ENCODE peak calls at places on chromosomes 4 and X, in eight cellular contexts. V is stomach, A is tibial nerve, F is ascending aorta, K is suprapubic skin, O is H9, M is upper lobe of right lung, I is mesendoderm. T is an unnamed sample.

GRCh38 chrX:71147496-71148277 is 3.0 kb downstream of the NLGN3 start:
- DNase-seq in V (no peak), A (no peak), F (no peak), K (no peak), O (no peak), M (no peak), I (peak; percentile 20), T (no peak)

GRCh38 chr4:48792348-48793006 is 12.4 kb upstream of the FRYL start:
- DNase-seq in V (no peak), A (no peak), F (no peak), K (no peak), O (no peak), M (no peak), I (no peak), T (no peak)

GRCh38 chr4:133270021-133270570 is 121.0 kb downstream of the PCDH10 start:
- DNase-seq in V (no peak), A (no peak), F (no peak), K (no peak), O (no peak), M (no peak), I (peak; percentile 58), T (no peak)

GRCh38 chr4:122661176-122661575 is 40.3 kb upstream of the IL21 start:
- DNase-seq in V (no peak), A (no peak), F (no peak), K (no peak), O (no peak), M (no peak), I (no peak), T (no peak)

GRCh38 chr4:151930372-151930771 is 169.6 kb upstream of the GATB start:
- DNase-seq in V (no peak), A (no peak), F (no peak), K (no peak), O (no peak), M (no peak), I (no peak), T (no peak)

GRCh38 chrX:129637217-129638109 is 17.3 kb downstream of the APLN start:
- DNase-seq in V (peak; percentile 75), A (peak; percentile 80), F (peak; percentile 24), K (peak; percentile 80), O (peak; percentile 69), M (peak; percentile 76), I (peak; percentile 75), T (peak; percentile 61)

GRCh38 chr4:24928708-24929107 is 15.9 kb upstream of the CCDC149 start:
- DNase-seq in V (no peak), A (no peak), F (no peak), K (no peak), O (no peak), M (no peak), I (no peak), T (no peak)

GRCh38 chr4:81166431-81166830 is 48.6 kb downstream of the PRKG2 start:
- DNase-seq in V (no peak), A (no peak), F (no peak), K (no peak), O (no peak), M (no peak), I (no peak), T (no peak)

GRCh38 chrX:150323020-150323419 is 40.1 kb upstream of the MAMLD1 start:
- DNase-seq in V (no peak), A (no peak), F (no peak), K (no peak), O (no peak), M (no peak), I (no peak), T (no peak)

GRCh38 chr4:93897559-93897958 is 69.0 kb downstream of the ATOH1 start:
- DNase-seq in V (no peak), A (no peak), F (no peak), K (no peak), O (no peak), M (no peak), I (peak; percentile 8), T (no peak)

GRCh38 chr4:7971159-7971631 is 31.5 kb upstream of the AFAP1 start:
- DNase-seq in V (no peak), A (no peak), F (no peak), K (no peak), O (no peak), M (no peak), I (no peak), T (no peak)

GRCh38 chrX:45801554-45801953 is 600.9 kb upstream of the DIPK2B start:
- DNase-seq in V (no peak), A (no peak), F (no peak), K (no peak), O (no peak), M (no peak), I (no peak), T (peak; percentile 20)

GRCh38 chr4:122758033-122758432 is 25.5 kb downstream of the BBS12 start:
- DNase-seq in V (no peak), A (no peak), F (no peak), K (no peak), O (no peak), M (no peak), I (peak; percentile 50), T (peak; percentile 18)

GRCh38 chr4:76949293-76950051 is at the start of gene SEPTIN11:
- DNase-seq in V (peak; percentile 91), A (peak; percentile 90), F (peak; percentile 73), K (peak; percentile 96), O (peak; percentile 89), M (peak; percentile 96), I (peak; percentile 98), T (peak; percentile 93)

GRCh38 chrX:106875151-106875550 is 28.0 kb downstream of the RIPPLY1 start:
- DNase-seq in V (no peak), A (no peak), F (no peak), K (no peak), O (no peak), M (no peak), I (peak; percentile 4), T (no peak)

GRCh38 chr4:95867919-95868318 is 28.0 kb downstream of the PDHA2 start:
- DNase-seq in V (no peak), A (no peak), F (no peak), K (no peak), O (no peak), M (no peak), I (peak; percentile 54), T (no peak)

DNA sequence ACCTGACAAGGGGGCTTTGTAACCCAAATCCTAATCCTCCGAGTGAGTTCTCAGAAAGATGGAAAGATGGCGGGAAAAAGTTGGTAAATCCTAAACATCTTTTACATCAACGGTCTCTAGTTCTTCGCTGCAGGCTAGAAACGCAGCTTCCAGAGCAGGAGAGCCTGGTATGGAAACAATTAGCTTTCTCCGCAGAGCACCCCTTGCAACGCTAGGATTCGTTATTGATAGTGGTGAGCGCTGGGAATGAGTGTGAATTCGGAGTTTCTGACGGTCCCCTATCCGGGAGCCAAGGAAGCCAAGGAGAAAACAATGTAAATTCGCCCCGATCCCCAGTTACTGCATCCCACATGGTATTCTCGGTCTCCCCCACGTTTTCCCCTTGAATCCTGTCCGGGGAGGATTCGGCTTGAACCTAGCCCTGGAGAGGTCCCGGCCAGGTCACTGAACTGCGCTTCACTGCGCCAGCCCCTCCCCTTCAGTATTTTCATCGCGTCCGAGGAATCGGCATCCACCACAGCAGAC is 4.7 kb upstream of the NEUROG2 start:
- DNase-seq in V (no peak), A (no peak), F (no peak), K (no peak), O (no peak), M (no peak), I (peak; percentile 23), T (no peak)
- H3K4me1 ChIP-seq in V (peaks cover 39% of the 10 kb centered on the region), A (peaks cover 26% of the 10 kb centered on the region), F (peaks cover 10% of the 10 kb centered on the region), K (peaks cover 51% of the 10 kb centered on the region), O (no peaks in the 10 kb centered on the region), M (peaks cover 30% of the 10 kb centered on the region), I (peaks cover 5% of the 10 kb centered on the region), T (peaks cover 33% of the 10 kb centered on the region)

GRCh38 chr4:174521800-174522182 is 497 bp downstream of the HPGD start:
- DNase-seq in V (peak; percentile 54), A (no peak), F (no peak), K (no peak), O (peak; percentile 35), M (peak; percentile 68), I (peak; percentile 38), T (no peak)
- H3K27ac ChIP-seq in V (peak overlapping the region; percentile 77), A (peak overlapping the region; percentile 49), F (no peak overlapping the region), K (peak overlapping the region; percentile 84), O (no peak overlapping the region), M (peak overlapping the region; percentile 83), I (no peak overlapping the region), T (no peak overlapping the region)

DNA sequence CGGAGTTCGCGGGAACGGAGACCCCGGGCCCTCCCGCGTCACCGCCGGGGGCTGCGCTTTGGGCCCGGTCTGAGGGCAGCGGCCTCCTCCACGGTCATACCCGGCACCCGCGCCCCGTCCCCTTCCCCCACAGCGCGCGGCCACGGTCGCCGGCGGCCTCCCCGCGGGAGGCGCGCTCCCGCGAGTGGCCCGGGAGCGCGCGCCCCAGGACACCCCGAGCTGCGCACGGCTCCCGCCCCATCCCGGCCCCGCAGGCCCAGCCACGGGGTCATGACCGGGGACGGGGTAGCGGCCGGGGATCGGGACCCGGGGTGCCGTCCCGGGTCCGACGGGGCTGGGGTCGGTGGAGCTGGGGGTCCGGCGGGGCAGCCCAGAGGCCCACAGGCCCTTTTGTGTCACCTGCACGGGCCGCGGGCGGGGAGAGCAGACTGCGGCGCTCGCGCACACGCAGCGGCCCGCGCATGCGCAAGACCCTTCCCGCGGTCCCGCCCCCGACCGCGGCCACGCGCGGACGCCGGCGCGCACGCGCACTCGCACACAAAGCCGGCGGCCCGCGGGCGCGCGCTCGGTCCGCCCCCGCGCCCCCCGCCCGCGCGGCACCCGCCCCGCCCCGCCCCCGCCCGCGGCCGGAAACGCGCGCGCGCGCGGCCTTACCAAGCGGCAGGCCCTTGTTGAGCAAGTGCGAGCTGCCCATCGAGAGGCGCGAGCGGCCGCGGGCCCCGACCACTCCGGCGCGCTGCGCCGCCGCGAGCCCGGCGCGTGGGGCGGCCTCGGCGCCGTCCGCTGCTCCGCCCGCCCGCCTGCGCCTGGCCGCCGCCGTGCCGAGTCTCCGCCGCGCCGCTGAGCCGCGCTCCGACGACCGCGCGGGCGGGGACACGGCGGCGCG is at the start of gene CTBP1:
- DNase-seq in V (peak; percentile 79), A (peak; percentile 62), F (no peak), K (peak; percentile 81), O (peak; percentile 69), M (peak; percentile 91), I (peak; percentile 82), T (peak; percentile 91)
- H3K4me1 ChIP-seq in V (peaks cover 58% of the 10 kb centered on the region), A (peaks cover 49% of the 10 kb centered on the region), F (peaks cover 46% of the 10 kb centered on the region), K (peaks cover 58% of the 10 kb centered on the region), O (no peaks in the 10 kb centered on the region), M (peaks cover 63% of the 10 kb centered on the region), I (peaks cover 5% of the 10 kb centered on the region), T (peaks cover 66% of the 10 kb centered on the region)

GRCh38 chrX:38055170-38055847 is 49.0 kb downstream of the SYTL5 start:
- DNase-seq in V (no peak), A (peak; percentile 4), F (no peak), K (no peak), O (no peak), M (no peak), I (no peak), T (no peak)

GRCh38 chrX:38048886-38049285 is 42.5 kb downstream of the SYTL5 start:
- DNase-seq in V (no peak), A (no peak), F (no peak), K (no peak), O (no peak), M (no peak), I (no peak), T (no peak)

GRCh38 chrX:38050806-38051205 is 44.5 kb downstream of the SYTL5 start:
- DNase-seq in V (no peak), A (no peak), F (no peak), K (no peak), O (no peak), M (no peak), I (no peak), T (no peak)

DNA sequence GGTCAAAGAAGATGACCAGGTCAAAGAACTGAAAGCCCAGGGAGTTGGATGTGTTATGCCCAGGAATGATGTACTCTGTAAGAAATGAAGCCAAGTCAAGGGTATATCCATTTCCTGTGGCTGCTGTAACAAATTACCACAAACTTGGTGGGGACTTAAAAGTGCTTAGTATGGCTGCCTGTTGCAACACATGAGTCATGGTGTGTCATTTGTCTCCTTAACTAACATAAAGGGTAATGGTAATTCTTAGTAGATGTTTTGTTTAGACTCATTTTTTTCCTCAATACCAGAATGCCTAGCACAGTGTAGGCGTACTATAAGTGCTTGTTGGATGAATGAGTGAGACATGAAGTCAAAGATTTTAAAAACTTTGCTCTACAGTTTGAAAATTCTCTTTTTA is 45.7 kb downstream of the SYTL5 start:
- DNase-seq in V (no peak), A (no peak), F (no peak), K (no peak), O (no peak), M (no peak), I (no peak), T (no peak)
- H3K27ac ChIP-seq in V (no peak overlapping the region), A (no peak overlapping the region), F (no peak overlapping the region), K (no peak overlapping the region), O (no peak overlapping the region), M (no peak overlapping the region), I (no peak overlapping the region), T (no peak overlapping the region)

T was measured in CD8-positive, alpha-beta memory T cell.